ENCODE peak calls at places on chromosome 16, in four cellular contexts. Q, A, C and G are unnamed samples. For H3K4me1 and H3K9me3, the result is how much of the 10 kb centered on the place peaks cover.

GRCh38 chr16:8032406-8032805 is 557.9 kb downstream of the TMEM114 start:
- DNase-seq in Q (no peak), A (no peak), C (no peak), G (no peak)

GRCh38 chr16:67184453-67185002 is 765 bp upstream of the MATCAP1 start:
- DNase-seq in Q (no peak), A (peak), C (peak), G (no peak)

GRCh38 chr16:129075-129474 is 9.4 kb downstream of the NPRL3 start:
- DNase-seq in Q (no peak), A (no peak), C (no peak), G (no peak)

GRCh38 chr16:5604770-5605169 is 507.2 kb upstream of the EEF2KMT start:
- DNase-seq in Q (no peak), A (no peak), C (peak), G (no peak)

GRCh38 chr16:50152807-50153647 is at the start of gene TENT4B:
- DNase-seq in Q (peak), A (peak), C (peak), G (no peak)

GRCh38 chr16:49748322-49748721 is 107.6 kb downstream of the ZNF423 start:
- DNase-seq in Q (no peak), A (no peak), C (no peak), G (no peak)

GRCh38 chr16:7541026-7541425 is 208.4 kb downstream of the RBFOX1 start:
- DNase-seq in Q (no peak), A (no peak), C (no peak), G (no peak)

GRCh38 chr16:21083729-21084268 is 66.8 kb downstream of the DNAH3 start:
- DNase-seq in Q (peak), A (peak), C (peak), G (peak)

GRCh38 chr16:77849640-77850258 is 61.4 kb downstream of the VAT1L start:
- DNase-seq in Q (no peak), A (peak), C (no peak), G (no peak)

GRCh38 chr16:48053346-48053745 is 102.4 kb downstream of the ABCC12 start:
- DNase-seq in Q (no peak), A (peak), C (peak), G (peak)

GRCh38 chr16:77450790-77451487 is 16.1 kb upstream of the ADAMTS18 start:
- DNase-seq in Q (no peak), A (no peak), C (no peak), G (no peak)

GRCh38 chr16:68235882-68236803 is at the start of gene ESRP2:
- DNase-seq in Q (peak), A (peak), C (peak), G (no peak)

GRCh38 chr16:28179354-28179753 is 32.4 kb downstream of the XPO6 start:
- DNase-seq in Q (no peak), A (no peak), C (no peak), G (no peak)

GRCh38 chr16:759110-759910 is 1.2 kb upstream of the MSLN start:
- DNase-seq in Q (no peak), A (peak), C (peak), G (no peak)

GRCh38 chr16:30660424-30661251 is 2.4 kb downstream of the FBRS start:
- DNase-seq in Q (peak), A (peak), C (no peak), G (no peak)

GRCh38 chr16:27169511-27170071 is 33.7 kb upstream of the KDM8 start:
- DNase-seq in Q (peak), A (no peak), C (no peak), G (no peak)

DNA sequence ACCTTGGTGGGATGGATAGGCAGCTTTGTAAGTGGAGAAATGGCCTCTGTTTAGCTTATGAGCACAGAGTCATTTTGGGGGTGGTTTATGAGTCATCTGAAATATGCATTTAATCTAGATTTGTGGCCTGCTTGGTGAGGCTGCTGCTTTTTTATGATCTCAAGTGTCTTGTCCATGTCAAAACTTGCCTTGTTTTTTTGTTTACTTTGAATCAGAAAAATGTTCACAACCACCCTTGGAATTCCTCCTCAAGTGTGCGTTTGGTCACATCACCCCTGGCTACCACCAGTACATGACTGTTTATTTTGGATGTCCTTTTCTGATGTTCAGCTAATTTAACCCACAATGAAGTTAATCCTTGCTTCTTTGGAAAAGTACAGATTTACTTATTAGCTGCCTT is 64.6 kb downstream of the FTO start:
- DNase-seq in Q (no peak), A (no peak), C (no peak), G (no peak)
- H3K4me1 ChIP-seq in Q (under half), A (under half), C (half or more), G (under half)

DNA sequence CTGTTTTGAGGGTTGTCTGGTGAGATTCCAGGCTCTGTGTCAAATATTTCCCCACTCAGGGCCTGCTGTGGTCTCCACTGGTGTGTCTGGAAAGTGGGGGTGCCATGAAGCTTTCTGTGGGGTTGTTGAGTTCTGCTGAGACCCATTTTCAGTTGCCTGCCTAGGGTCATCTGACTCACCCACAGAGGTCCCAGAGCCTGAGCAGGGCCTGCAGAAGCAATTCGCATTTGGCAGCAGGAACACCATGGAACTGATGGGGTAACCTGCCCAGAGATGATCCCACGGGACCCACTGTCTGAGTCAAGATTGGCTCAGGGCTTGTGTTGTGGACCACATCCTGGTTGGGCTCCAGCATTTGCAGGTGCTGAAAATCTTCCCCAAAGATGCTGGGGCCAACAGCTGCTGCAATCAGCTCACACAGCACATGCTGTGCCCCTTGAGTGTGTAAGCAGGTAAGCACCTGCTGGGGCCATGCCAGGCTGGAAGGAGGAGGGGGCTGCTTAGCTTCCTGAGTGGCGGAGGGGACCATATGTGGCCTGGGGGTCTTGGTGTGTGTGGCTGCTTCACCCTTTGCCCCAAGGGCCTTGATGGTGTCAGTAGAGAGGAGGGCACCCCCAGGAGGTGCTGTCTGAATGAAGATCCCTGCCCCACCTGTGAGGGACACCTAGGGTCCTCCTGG is 1726.1 kb downstream of the TP53TG3F start:
- DNase-seq in Q (no peak), A (no peak), C (no peak), G (no peak)
- H3K9me3 ChIP-seq in Q (under half), A (under half), C (under half), G (under half)

GRCh38 chr16:70738083-70738977 is 52.5 kb upstream of the MTSS2 start:
- DNase-seq in Q (no peak), A (peak), C (peak), G (no peak)

GRCh38 chr16:70734522-70734921 is 48.7 kb upstream of the MTSS2 start:
- DNase-seq in Q (no peak), A (no peak), C (no peak), G (no peak)

GRCh38 chr16:70736454-70737376 is 50.9 kb upstream of the MTSS2 start:
- DNase-seq in Q (no peak), A (peak), C (no peak), G (no peak)

GRCh38 chr16:70737377-70738082 is 51.7 kb upstream of the MTSS2 start:
- DNase-seq in Q (peak), A (peak), C (peak), G (no peak)

DNA sequence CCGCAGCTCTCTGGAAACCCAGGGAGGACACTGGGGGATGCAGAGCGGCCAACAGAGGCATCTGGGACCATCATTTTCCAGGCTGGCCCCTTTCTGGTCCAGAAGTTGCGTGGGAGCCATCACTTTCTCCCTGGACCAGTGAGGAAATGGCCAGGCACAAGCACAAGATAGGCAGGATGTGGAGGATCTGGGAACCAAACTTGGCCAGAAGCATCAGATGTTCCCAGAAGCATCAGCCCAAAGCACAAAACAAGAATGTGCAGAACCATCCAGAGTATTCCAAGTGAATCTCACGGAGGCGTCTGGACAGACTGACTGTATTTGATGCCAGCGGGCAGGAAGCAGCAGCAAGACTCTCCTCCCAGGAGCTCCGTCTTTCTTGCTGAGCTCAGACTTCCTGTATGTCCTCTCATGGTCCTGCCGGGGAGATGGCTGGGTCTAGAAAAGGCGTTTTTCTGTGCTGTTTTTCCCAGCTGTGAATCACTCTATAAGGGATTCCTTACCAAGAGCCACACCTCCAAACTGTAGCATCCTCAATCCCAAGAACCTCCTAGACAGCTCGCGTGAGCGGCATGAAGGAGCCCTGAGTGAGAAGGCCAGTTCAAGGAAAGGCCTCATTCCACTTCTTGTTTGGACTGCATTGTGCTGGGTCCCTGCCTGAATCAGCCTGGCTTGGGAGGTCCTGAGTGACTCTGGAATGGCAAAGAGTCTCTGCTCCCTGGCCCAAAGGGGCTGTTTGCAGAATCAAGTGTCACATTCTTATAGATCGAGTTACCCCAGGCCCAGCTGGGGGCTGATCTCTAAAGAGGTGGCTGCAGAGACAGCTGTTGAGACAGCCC is 49.5 kb upstream of the MTSS2 start:
- DNase-seq in Q (no peak), A (peak), C (no peak), G (no peak)
- H3K4me1 ChIP-seq in Q (under half), A (under half), C (under half), G (under half)

GRCh38 chr16:35562919-35563318 is 2103.5 kb downstream of the TP53TG3F start:
- DNase-seq in Q (no peak), A (no peak), C (no peak), G (no peak)
- H3K9me3 ChIP-seq in Q (under half), A (under half), C (under half), G (under half)

GRCh38 chr16:14344945-14345344 is 273.8 kb downstream of the MRTFB start:
- DNase-seq in Q (no peak), A (no peak), C (no peak), G (no peak)
- H3K4me1 ChIP-seq in Q (under half), A (under half), C (under half), G (under half)

GRCh38 chr16:34078697-34079096 is 619.3 kb downstream of the TP53TG3F start:
- DNase-seq in Q (no peak), A (no peak), C (no peak), G (no peak)
- H3K9me3 ChIP-seq in Q (under half), A (under half), C (under half), G (under half)

DNA sequence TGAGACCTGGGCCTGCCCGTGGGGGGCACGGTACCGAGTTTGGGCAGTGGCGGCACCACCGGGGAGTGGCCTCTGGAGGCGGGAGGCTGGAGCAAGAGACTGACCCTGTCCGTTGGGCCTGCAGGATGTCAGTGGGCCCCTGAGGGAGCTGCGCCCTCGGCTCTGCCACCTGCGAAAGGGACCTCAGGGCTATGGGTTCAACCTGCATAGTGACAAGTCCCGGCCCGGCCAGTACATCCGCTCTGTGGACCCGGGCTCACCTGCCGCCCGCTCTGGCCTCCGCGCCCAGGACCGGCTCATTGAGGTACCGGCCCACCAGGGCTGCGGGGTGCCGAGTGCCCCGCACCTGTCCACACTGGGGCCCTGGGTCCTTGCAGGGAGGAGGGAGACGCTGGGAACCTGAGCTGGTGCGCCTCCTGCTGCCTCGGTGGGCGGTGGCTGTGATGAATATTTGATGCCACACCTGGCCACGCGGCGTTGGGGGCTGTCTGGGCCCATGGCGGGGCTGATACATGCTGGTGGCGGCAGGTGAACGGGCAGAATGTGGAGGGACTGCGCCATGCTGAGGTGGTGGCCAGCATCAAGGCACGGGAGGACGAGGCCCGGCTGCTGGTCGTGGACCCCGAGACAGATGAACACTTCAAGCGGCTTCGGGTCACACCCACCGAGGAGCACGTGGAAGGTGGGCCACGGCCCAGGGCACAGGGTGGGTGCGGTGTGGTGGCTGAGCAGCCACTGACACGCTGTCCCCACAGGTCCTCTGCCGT is 9.7 kb downstream of the NHERF2 start:
- DNase-seq in Q (no peak), A (peak), C (no peak), G (no peak)
- H3K4me1 ChIP-seq in Q (under half), A (under half), C (under half), G (under half)